ENCODE peak calls at places on chromosomes 7 and 10, in ten cellular contexts. T is fibroblast of pulmonary artery, F is neural progenitor cell, W is BJ, E is fibroblast of the aortic adventitia, D is Calu3, S is AG09319, U is astrocyte, G is CD14-positive monocyte, Y is A673. Z is an unnamed sample.

GRCh38 chr7:11458736-11459483 is 373.1 kb downstream of the THSD7A start:
- DNase-seq in G (no peak), F (no peak), Y (peak), U (peak), E (peak), S (peak), D (peak), T (peak), W (peak), Z (no peak)

GRCh38 chr7:30700941-30701340 is 18.7 kb upstream of the CRHR2 start:
- DNase-seq in F (no peak), G (no peak), D (no peak), S (no peak), E (no peak), Y (no peak), T (no peak), W (no peak), U (no peak), Z (no peak)

GRCh38 chr7:135208417-135208793 is 2.9 kb downstream of the WDR91 start:
- DNase-seq in G (no peak), W (no peak), D (no peak), S (no peak), U (no peak), E (no peak), T (no peak), Y (no peak), F (no peak), Z (no peak)

GRCh38 chr7:125465527-125465926 is 535.9 kb upstream of the POT1 start:
- DNase-seq in F (no peak), E (no peak), T (no peak), G (no peak), Y (no peak), D (no peak), S (no peak), W (no peak), U (no peak), Z (no peak)

GRCh38 chr10:42556931-42557330 is 81.4 kb downstream of the ZNF33B start:
- DNase-seq in D (no peak), W (no peak), Y (no peak), T (no peak), E (no peak), U (no peak), G (no peak), S (no peak), F (no peak), Z (no peak)

GRCh38 chr10:72308320-72308987 is 34.7 kb downstream of the DDIT4 start:
- DNase-seq in S (no peak), G (peak), W (no peak), E (peak), Y (no peak), F (no peak), U (peak), D (peak), T (peak), Z (no peak)

GRCh38 chr10:124917939-124918830 is 23.7 kb upstream of the ZRANB1 start:
- DNase-seq in U (peak), E (peak), T (peak), G (no peak), Y (no peak), S (no peak), W (no peak), D (no peak), F (no peak), Z (no peak)

GRCh38 chr7:77687100-77687746 is 9.0 kb upstream of the RSBN1L start:
- DNase-seq in G (no peak), D (no peak), U (peak), E (no peak), F (no peak), W (no peak), Y (no peak), T (no peak), S (no peak), Z (no peak)

GRCh38 chr10:113993489-113993932 is 50.2 kb upstream of the ADRB1 start:
- DNase-seq in Y (peak), D (no peak), U (peak), S (no peak), W (no peak), T (no peak), G (no peak), F (no peak), E (peak), Z (no peak)

GRCh38 chr7:2862831-2863361 is 18.8 kb upstream of the GNA12 start:
- DNase-seq in E (no peak), G (no peak), U (peak), D (peak), S (no peak), F (no peak), Y (no peak), W (no peak), T (peak), Z (no peak)

GRCh38 chr7:14902589-14902963 is at the start of gene DGKB:
- DNase-seq in G (no peak), U (peak), S (peak), Y (peak), D (no peak), T (peak), W (no peak), E (peak), F (peak), Z (no peak)

GRCh38 chr7:94513565-94513860 is 3.9 kb downstream of the CASD1 start:
- DNase-seq in D (no peak), G (no peak), T (peak), U (peak), F (no peak), E (peak), Y (peak), W (no peak), S (no peak), Z (no peak)

GRCh38 chr10:121639416-121639815 is 41.2 kb upstream of the FGFR2 start:
- DNase-seq in S (no peak), Y (no peak), W (no peak), U (no peak), D (no peak), E (no peak), T (no peak), G (no peak), F (no peak), Z (no peak)

GRCh38 chr7:140519007-140519399 is 39.7 kb upstream of the MKRN1 start:
- DNase-seq in E (no peak), T (no peak), F (no peak), W (no peak), G (no peak), D (no peak), S (no peak), Y (no peak), U (no peak), Z (no peak)

GRCh38 chr7:23471090-23471859 is 984 bp upstream of the IGF2BP3 start:
- DNase-seq in E (peak), Y (peak), G (no peak), D (peak), T (peak), W (no peak), S (no peak), F (peak), U (peak), Z (peak)

GRCh38 chr10:72637398-72637857 is 11.5 kb upstream of the MICU1 start:
- DNase-seq in D (peak), Y (no peak), W (peak), S (no peak), F (no peak), G (peak), E (peak), U (peak), T (peak), Z (peak)

GRCh38 chr10:4199196-4199595 is 414.2 kb upstream of the KLF6 start:
- DNase-seq in S (no peak), T (no peak), U (no peak), D (no peak), Y (no peak), E (no peak), F (no peak), W (no peak), G (no peak), Z (no peak)

GRCh38 chr7:33926535-33926934 is 21.2 kb downstream of the BMPER start:
- DNase-seq in W (no peak), Y (no peak), S (no peak), D (no peak), T (no peak), E (no peak), G (no peak), U (peak), F (no peak), Z (no peak)

GRCh38 chr10:71281646-71282322 is 37.3 kb upstream of the SLC29A3 start:
- DNase-seq in E (no peak), U (no peak), S (no peak), Y (no peak), G (no peak), D (no peak), T (no peak), W (no peak), F (no peak), Z (no peak)

GRCh38 chr10:10865913-10866312 is 151.8 kb upstream of the CELF2 start:
- DNase-seq in U (no peak), D (no peak), F (no peak), Y (no peak), T (no peak), G (no peak), E (no peak), W (no peak), S (no peak), Z (no peak)

GRCh38 chr10:12010353-12010752 is 32.3 kb downstream of the UPF2 start:
- DNase-seq in F (no peak), E (no peak), U (no peak), T (no peak), W (no peak), G (no peak), S (no peak), D (no peak), Y (no peak), Z (no peak)

GRCh38 chr7:36128448-36129047 is 24.5 kb upstream of the EEPD1 start:
- DNase-seq in T (peak), G (no peak), Y (peak), E (peak), D (peak), W (peak), F (no peak), U (peak), S (peak), Z (no peak)

GRCh38 chr10:69078311-69078710 is 9.6 kb upstream of the SRGN start:
- DNase-seq in U (no peak), E (no peak), F (no peak), Y (no peak), S (no peak), W (no peak), D (no peak), G (no peak), T (no peak), Z (no peak)

GRCh38 chr10:33005322-33006282 is 47.6 kb upstream of the ITGB1 start:
- DNase-seq in U (peak), F (peak), W (peak), S (peak), T (peak), E (peak), Y (peak), D (peak), G (peak), Z (peak)

GRCh38 chr10:33009244-33010131 is 51.5 kb upstream of the ITGB1 start:
- DNase-seq in T (no peak), S (no peak), U (no peak), E (no peak), F (no peak), D (no peak), W (no peak), Y (no peak), G (no peak), Z (no peak)

GRCh38 chr10:33006342-33006887 is 48.4 kb upstream of the ITGB1 start:
- DNase-seq in D (no peak), S (no peak), E (no peak), G (no peak), U (no peak), F (no peak), T (no peak), W (no peak), Y (no peak), Z (no peak)

GRCh38 chr10:33008499-33009243 is 50.6 kb upstream of the ITGB1 start:
- DNase-seq in Y (peak), W (no peak), E (peak), U (peak), S (peak), F (peak), T (peak), D (peak), G (no peak), Z (peak)

GRCh38 chr10:33010132-33011037 is 52.4 kb upstream of the ITGB1 start:
- DNase-seq in S (peak), Y (peak), E (peak), W (peak), G (no peak), U (peak), F (peak), T (peak), D (peak), Z (no peak)
- TF ChIP-seq CTCF in S (peak), Y (peak), E (peak), W (peak), G (no peak), U (peak), F (peak), T (peak), D (peak), Z (no peak)

GRCh38 chr7:17682586-17682985 is 257.7 kb downstream of the SNX13 start:
- DNase-seq in U (no peak), F (no peak), T (no peak), G (no peak), Y (no peak), W (no peak), E (no peak), D (no peak), S (no peak), Z (no peak)

GRCh38 chr7:17679427-17679826 is 260.9 kb downstream of the SNX13 start:
- DNase-seq in D (no peak), U (peak), E (peak), Y (no peak), F (peak), T (peak), S (no peak), W (no peak), G (no peak), Z (no peak)

GRCh38 chr7:17680026-17680425 is 260.3 kb downstream of the SNX13 start:
- DNase-seq in U (peak), S (no peak), Y (no peak), T (peak), E (peak), F (peak), G (peak), W (peak), D (no peak), Z (no peak)

GRCh38 chr7:17681965-17682364 is 258.3 kb downstream of the SNX13 start:
- DNase-seq in T (peak), D (no peak), S (no peak), F (no peak), Y (no peak), G (no peak), U (peak), E (peak), W (no peak), Z (no peak)

DNA sequence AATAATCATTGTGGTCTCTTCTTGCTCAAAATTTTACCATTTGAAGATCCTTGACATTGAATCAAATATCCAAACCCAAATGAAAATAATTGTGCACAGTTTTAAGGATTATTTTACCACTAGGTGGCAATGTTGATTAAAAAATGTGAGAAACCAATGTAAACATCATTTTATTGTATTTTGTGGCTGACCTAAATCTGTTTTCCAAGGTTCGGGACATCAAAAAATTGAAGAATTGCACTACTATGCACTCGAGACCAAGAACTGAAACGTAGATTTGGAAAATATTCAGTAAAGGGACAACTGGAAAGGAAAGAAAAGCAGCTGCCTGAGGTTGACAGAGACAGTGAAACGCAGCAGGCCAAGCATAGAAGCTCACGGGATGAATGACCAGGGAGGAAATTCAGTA is 259.3 kb downstream of the SNX13 start:
- DNase-seq in G (no peak), F (peak), W (no peak), U (no peak), S (no peak), D (no peak), E (peak), Y (peak), T (peak), Z (no peak)
- TF ChIP-seq CTCF in G (peak), F (peak), W (peak), U (peak), S (peak), D (peak), E (peak), Y (peak), T (peak), Z (peak)

DNA sequence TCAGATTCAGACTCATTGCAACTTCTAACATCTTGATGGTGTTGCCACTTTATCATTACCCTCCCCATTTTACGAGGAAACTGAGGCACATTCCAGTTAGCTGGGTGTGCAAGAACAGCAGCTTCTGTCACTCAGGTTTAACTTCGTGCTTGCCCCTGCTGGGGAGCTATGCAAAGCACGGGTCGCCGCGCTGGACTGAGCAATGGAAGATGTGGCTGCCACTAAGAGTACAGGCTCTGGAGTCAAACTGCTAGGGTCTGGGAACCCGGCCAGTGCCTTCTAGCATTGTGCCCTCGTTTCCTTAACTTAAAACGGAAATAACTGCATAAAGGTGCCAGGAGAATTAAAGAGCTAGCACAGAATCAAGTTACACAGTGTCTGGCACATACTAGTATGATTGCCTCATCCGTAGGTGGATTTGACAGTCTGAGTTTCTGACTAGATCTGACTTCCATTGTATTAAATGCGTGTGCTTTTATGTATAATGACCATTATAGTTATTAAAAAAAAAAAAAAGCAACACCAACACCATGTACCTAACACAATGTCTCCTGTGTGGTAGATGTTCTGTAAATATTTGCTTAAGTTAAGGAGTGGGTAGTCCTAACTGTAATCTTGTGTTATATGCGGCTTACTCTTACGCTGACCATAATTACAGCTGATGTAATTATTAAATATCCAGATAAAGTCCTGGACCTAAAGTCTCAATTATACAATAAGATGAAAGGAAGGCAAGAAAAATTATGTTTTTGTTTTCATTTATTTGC is 842 bp downstream of the ZNF22 start:
- DNase-seq in W (no peak), G (no peak), D (peak), S (no peak), Y (peak), E (peak), U (peak), F (peak), T (peak), Z (peak)
- TF ChIP-seq CTCF in W (peak), G (peak), D (no peak), S (no peak), Y (peak), E (peak), U (no peak), F (peak), T (peak), Z (no peak)

DNA sequence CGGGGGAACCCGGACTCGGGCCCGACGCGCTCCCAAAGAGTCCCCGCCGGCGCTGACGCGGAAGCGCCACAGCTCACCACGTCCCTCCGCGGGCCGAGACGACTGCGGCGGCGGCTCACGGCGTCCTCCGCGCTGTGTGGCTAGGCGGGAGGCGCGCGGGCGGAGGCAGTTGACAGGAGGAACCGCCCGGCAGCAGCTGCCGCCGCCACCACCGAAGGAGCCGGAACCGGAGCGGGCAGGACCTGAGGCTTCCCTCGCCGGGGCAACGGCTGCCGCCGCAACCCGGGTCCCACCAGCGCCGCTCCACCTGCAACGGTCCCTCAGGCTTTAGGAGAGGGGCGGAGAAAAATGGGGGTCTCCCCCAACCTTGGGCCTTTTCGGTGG is 334 bp downstream of the ZNF800 start:
- DNase-seq in E (peak), F (peak), G (peak), W (no peak), D (peak), S (peak), Y (peak), U (peak), T (peak), Z (peak)
- TF ChIP-seq CTCF in E (no peak), F (no peak), G (no peak), W (no peak), D (no peak), S (no peak), Y (no peak), U (no peak), T (no peak), Z (no peak)

DNA sequence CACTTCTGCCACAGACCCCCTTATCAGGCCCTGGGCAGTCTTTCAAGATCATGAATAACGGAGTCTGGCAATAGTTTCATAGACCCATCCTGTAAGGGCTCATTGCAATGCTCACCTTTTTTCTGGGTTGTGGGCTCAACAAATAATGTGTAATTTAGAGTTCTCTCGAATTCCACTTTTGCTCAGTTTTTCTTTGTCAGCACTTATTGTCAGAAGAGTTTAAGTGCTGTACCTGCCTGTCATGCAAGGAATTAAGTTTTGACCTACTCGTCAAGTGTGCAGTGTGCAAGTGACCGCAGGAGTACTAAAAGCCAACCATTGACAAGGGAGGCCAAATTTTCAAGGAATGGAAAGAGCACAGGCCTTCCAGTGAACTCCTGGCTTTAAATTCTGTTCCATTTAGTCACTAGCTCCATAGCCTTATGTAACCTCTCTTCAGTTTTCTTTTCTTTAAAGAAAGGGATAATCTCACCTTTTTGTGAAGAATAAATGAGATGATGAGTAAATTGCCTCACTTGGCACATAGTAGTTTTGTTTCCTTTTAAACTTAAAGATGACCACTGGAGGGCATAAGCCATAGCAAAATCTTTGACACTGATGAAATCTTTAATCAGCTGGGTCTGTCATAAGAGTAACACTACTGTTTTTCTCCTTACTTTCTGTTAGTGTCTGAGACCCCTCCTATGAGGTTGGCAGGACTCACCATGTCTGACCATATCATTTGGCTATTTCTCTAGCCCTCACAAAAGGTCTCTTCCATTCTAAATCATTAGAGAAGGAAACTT is 313.3 kb downstream of the TYW1 start:
- DNase-seq in W (no peak), U (no peak), D (no peak), Y (no peak), F (no peak), G (no peak), E (no peak), T (peak), S (no peak), Z (no peak)
- TF ChIP-seq CTCF in W (no peak), U (no peak), D (no peak), Y (no peak), F (no peak), G (no peak), E (no peak), T (no peak), S (no peak), Z (no peak)

GRCh38 chr7:19122018-19122588 is 4.7 kb upstream of the TWIST1 start:
- DNase-seq in D (no peak), T (peak), W (no peak), G (no peak), F (peak), E (peak), U (no peak), S (no peak), Y (peak), Z (no peak)
- TF ChIP-seq CTCF in D (peak), T (peak), W (peak), G (peak), F (peak), E (peak), U (peak), S (peak), Y (peak), Z (peak)

Z was measured in GM13977.